ENCODE peak calls at places on chromosomes 11 and 22, in nine cellular contexts. D, K, X, O, L, Y, B, V and U are unnamed samples.

GRCh38 chr11:104870910-104871309 is 27.4 kb downstream of the CASP12 start:
- DNase-seq in K (no peak), X (no peak), B (no peak), Y (no peak), O (no peak), L (no peak), D (no peak), V (no peak), U (no peak)

GRCh38 chr22:38267086-38267485 is 5.7 kb downstream of the TMEM184B start:
- DNase-seq in V (no peak), B (no peak), X (no peak), Y (no peak), O (peak), L (no peak), D (peak), K (no peak), U (no peak)

GRCh38 chr22:42926768-42927167 is 69.7 kb upstream of the ARFGAP3 start:
- DNase-seq in V (peak), X (no peak), L (no peak), B (no peak), O (no peak), K (no peak), D (no peak), Y (no peak), U (no peak)

GRCh38 chr11:80227915-80228314 is 787.1 kb upstream of the TENM4 start:
- DNase-seq in K (no peak), D (no peak), Y (no peak), L (no peak), B (no peak), V (no peak), X (no peak), O (no peak), U (no peak)

GRCh38 chr11:114348200-114349191 is 51.8 kb downstream of the C11orf71 start:
- DNase-seq in Y (no peak), B (no peak), D (peak), X (peak), O (no peak), K (peak), V (no peak), L (peak), U (peak)

GRCh38 chr11:32297629-32298028 is 137.7 kb downstream of the WT1 start:
- DNase-seq in L (no peak), K (no peak), Y (no peak), O (no peak), D (peak), V (no peak), B (peak), X (peak), U (no peak)

GRCh38 chr11:118086913-118087768 is at the start of gene SMIM35:
- DNase-seq in V (no peak), X (no peak), D (no peak), K (no peak), B (no peak), Y (no peak), O (no peak), L (no peak), U (no peak)

GRCh38 chr22:36056980-36057379 is 28.4 kb upstream of the RBFOX2 start:
- DNase-seq in O (no peak), D (no peak), L (no peak), V (no peak), K (no peak), B (no peak), Y (no peak), X (peak), U (no peak)

GRCh38 chr11:76653674-76654309 is 16.8 kb downstream of the LRRC32 start:
- DNase-seq in L (peak), B (no peak), O (peak), V (no peak), X (no peak), K (no peak), Y (no peak), D (no peak), U (no peak)

GRCh38 chr11:20388096-20389055 is 860 bp downstream of the PRMT3 start:
- DNase-seq in Y (no peak), B (no peak), V (no peak), D (no peak), X (no peak), L (no peak), K (no peak), O (no peak), U (no peak)

GRCh38 chr11:58845342-58845741 is 838 bp upstream of the GLYATL2 start:
- DNase-seq in V (no peak), O (no peak), X (no peak), D (no peak), L (no peak), Y (no peak), B (no peak), K (no peak), U (no peak)

GRCh38 chr11:86575208-86575855 is 97.1 kb downstream of the ME3 start:
- DNase-seq in D (no peak), B (no peak), L (no peak), V (no peak), X (no peak), K (no peak), Y (no peak), O (no peak), U (no peak)

GRCh38 chr22:45631140-45631539 is 40.5 kb upstream of the ATXN10 start:
- DNase-seq in X (no peak), B (no peak), D (no peak), Y (peak), O (no peak), V (peak), K (peak), L (no peak), U (no peak)

GRCh38 chr22:47054231-47055072 is 292.0 kb downstream of the TBC1D22A start:
- DNase-seq in V (no peak), O (no peak), Y (no peak), D (no peak), B (no peak), K (no peak), L (no peak), X (no peak), U (no peak)

GRCh38 chr11:65078151-65078550 is 5.7 kb downstream of the CDCA5 start:
- DNase-seq in Y (peak), D (peak), X (peak), L (peak), B (peak), V (peak), O (no peak), K (peak), U (no peak)

GRCh38 chr22:44597616-44598015 is 99.6 kb upstream of the RTL6 start:
- DNase-seq in O (no peak), X (no peak), D (no peak), K (no peak), Y (no peak), B (no peak), L (no peak), V (no peak), U (no peak)

GRCh38 chr22:33380789-33381530 is 322.8 kb upstream of the SYN3 start:
- DNase-seq in Y (no peak), L (no peak), X (peak), B (peak), V (no peak), O (no peak), K (no peak), D (no peak), U (peak)

GRCh38 chr22:19178659-19179471 is at the start of gene SLC25A1:
- DNase-seq in K (peak), L (peak), D (peak), O (peak), B (peak), X (peak), V (peak), Y (peak), U (peak)

GRCh38 chr22:38026130-38027111 is 30.8 kb upstream of the PICK1 start:
- DNase-seq in X (no peak), B (no peak), V (no peak), D (no peak), L (no peak), O (no peak), Y (no peak), K (no peak), U (no peak)

GRCh38 chr22:29722587-29722986 is 2.8 kb downstream of the CABP7 start:
- DNase-seq in K (no peak), D (no peak), B (no peak), L (no peak), Y (no peak), O (no peak), X (no peak), V (peak), U (no peak)

GRCh38 chr11:126480410-126481302 is 125.2 kb downstream of the ST3GAL4 start:
- DNase-seq in Y (no peak), L (peak), B (peak), O (peak), K (peak), D (peak), X (peak), V (peak), U (peak)

GRCh38 chr11:111541209-111542061 is 915 bp downstream of the LAYN start:
- DNase-seq in X (peak), Y (peak), K (peak), L (peak), B (no peak), O (peak), D (peak), V (peak), U (no peak)

GRCh38 chr11:71420455-71421241 is 27.5 kb downstream of the DHCR7 start:
- DNase-seq in O (no peak), X (peak), D (peak), B (peak), Y (no peak), L (peak), K (peak), V (no peak), U (no peak)

GRCh38 chr11:47408598-47409439 is 429 bp downstream of the SLC39A13 start:
- DNase-seq in Y (no peak), K (no peak), X (peak), O (no peak), L (peak), V (peak), D (peak), B (peak), U (peak)

GRCh38 chr22:45292675-45293402 is 8.1 kb downstream of the UPK3A start:
- DNase-seq in Y (no peak), L (no peak), X (no peak), O (no peak), D (no peak), V (no peak), B (no peak), K (no peak), U (no peak)

GRCh38 chr11:27863637-27864036 is 163.4 kb upstream of the BDNF start:
- DNase-seq in L (no peak), O (no peak), B (no peak), K (no peak), Y (no peak), D (no peak), X (no peak), V (no peak), U (no peak)

GRCh38 chr11:47507868-47508594 is 44.9 kb downstream of the CELF1 start:
- DNase-seq in V (no peak), B (no peak), L (no peak), X (no peak), O (no peak), Y (no peak), D (no peak), K (no peak), U (no peak)

GRCh38 chr11:111634981-111635705 is 32.9 kb downstream of the SIK2 start:
- DNase-seq in V (no peak), O (no peak), K (no peak), D (peak), B (no peak), Y (no peak), L (no peak), X (peak), U (no peak)

GRCh38 chr22:36328635-36329216 is 59.0 kb downstream of the MYH9 start:
- DNase-seq in K (no peak), X (peak), V (no peak), B (peak), O (peak), L (peak), Y (no peak), D (peak), U (peak)

GRCh38 chr11:1640076-1640946 is 10.7 kb downstream of the KRTAP5-5 start:
- DNase-seq in X (peak), O (no peak), B (peak), D (no peak), Y (peak), K (peak), L (peak), V (no peak), U (no peak)

GRCh38 chr22:48890693-48891554 is 936.7 kb downstream of the BRD1 start:
- DNase-seq in L (no peak), D (no peak), K (peak), Y (no peak), B (no peak), V (peak), O (peak), X (no peak), U (no peak)

GRCh38 chr22:48891688-48892380 is 935.8 kb downstream of the BRD1 start:
- DNase-seq in B (no peak), L (no peak), O (no peak), V (peak), D (no peak), Y (no peak), K (no peak), X (no peak), U (no peak)

GRCh38 chr22:48893288-48894063 is 934.2 kb downstream of the BRD1 start:
- DNase-seq in K (no peak), D (no peak), Y (no peak), V (peak), X (no peak), O (no peak), B (no peak), L (no peak), U (no peak)

GRCh38 chr22:48894064-48894671 is 933.5 kb downstream of the BRD1 start:
- DNase-seq in K (peak), Y (no peak), O (no peak), V (peak), L (no peak), X (no peak), D (no peak), B (peak), U (no peak)

GRCh38 chr22:48892571-48893287 is 934.9 kb downstream of the BRD1 start:
- DNase-seq in L (no peak), B (no peak), D (no peak), X (no peak), V (peak), O (no peak), K (no peak), Y (no peak), U (no peak)
- H3K27ac ChIP-seq in L (no peak), B (no peak), D (no peak), X (no peak), V (no peak), O (no peak), K (no peak), Y (no peak), U (no peak)

DNA sequence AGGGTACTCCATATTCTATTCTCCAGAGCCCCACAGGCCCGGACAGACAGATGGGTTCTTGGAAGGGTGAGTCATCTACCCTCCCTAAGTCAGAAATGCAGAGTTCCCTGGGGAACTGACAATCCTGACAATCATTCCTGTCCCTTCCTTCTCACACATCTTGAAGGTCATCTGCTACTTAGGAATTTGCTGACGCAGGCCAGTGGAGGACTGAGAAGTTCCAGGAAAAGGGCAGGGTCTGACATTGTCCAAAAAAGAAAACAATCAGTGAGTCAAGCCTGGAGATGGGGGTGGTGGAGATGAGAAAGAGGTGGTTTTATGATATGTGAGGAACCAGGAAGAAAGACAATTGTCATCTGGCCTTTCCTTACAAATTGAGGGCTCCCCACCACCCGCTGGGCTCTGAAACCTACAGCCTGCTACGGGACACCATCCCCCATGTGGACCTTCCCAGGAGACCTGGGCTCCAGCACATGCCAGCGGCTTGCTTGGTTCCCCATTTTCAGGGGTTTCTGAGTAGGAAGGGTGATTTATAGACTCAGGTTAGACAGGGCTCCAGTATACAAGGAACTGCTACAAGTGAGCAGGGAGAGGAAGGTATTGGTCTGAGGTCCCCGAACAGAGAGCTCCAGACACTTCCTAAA is 12.9 kb downstream of the CD59 start:
- DNase-seq in Y (no peak), V (no peak), L (no peak), D (peak), K (no peak), X (peak), B (peak), O (no peak), U (no peak)
- H3K27ac ChIP-seq in Y (peak), V (peak), L (peak), D (peak), K (no peak), X (peak), B (peak), O (peak), U (peak)

GRCh38 chr11:34284836-34285235 is 73.0 kb downstream of the ABTB2 start:
- DNase-seq in K (no peak), D (no peak), X (no peak), L (no peak), Y (no peak), O (no peak), V (no peak), B (no peak), U (no peak)
- H3K27ac ChIP-seq in K (no peak), D (no peak), X (no peak), L (no peak), Y (no peak), O (no peak), V (no peak), B (no peak), U (no peak)

GRCh38 chr11:45213316-45213665 is 66.9 kb downstream of the PRDM11 start:
- DNase-seq in X (no peak), D (no peak), B (no peak), V (no peak), Y (no peak), L (no peak), O (no peak), K (no peak), U (no peak)

GRCh38 chr11:45213717-45214116 is 67.3 kb downstream of the PRDM11 start:
- DNase-seq in L (no peak), K (no peak), X (no peak), O (no peak), V (no peak), Y (no peak), B (no peak), D (no peak), U (no peak)

GRCh38 chr11:45210846-45211245 is 64.4 kb downstream of the PRDM11 start:
- DNase-seq in D (no peak), X (no peak), K (no peak), Y (no peak), O (no peak), B (no peak), L (no peak), V (no peak), U (no peak)

GRCh38 chr11:45211732-45212131 is 65.3 kb downstream of the PRDM11 start:
- DNase-seq in V (no peak), Y (no peak), B (no peak), D (no peak), X (no peak), K (no peak), L (no peak), O (no peak), U (no peak)

GRCh38 chr11:45212566-45213315 is 66.3 kb downstream of the PRDM11 start:
- DNase-seq in Y (no peak), L (no peak), O (no peak), K (peak), V (no peak), D (no peak), X (no peak), B (peak), U (no peak)
- H3K27ac ChIP-seq in Y (no peak), L (no peak), O (no peak), K (no peak), V (no peak), D (no peak), X (no peak), B (no peak), U (no peak)

GRCh38 chr11:17405232-17406005 is 17.0 kb upstream of the KCNJ11 start:
- DNase-seq in O (peak), X (peak), Y (peak), L (peak), D (no peak), B (peak), V (peak), K (peak), U (no peak)

GRCh38 chr11:17408026-17408425 is 19.6 kb upstream of the KCNJ11 start:
- DNase-seq in V (no peak), D (no peak), L (no peak), O (no peak), K (no peak), Y (peak), X (no peak), B (no peak), U (no peak)

GRCh38 chr11:17407575-17407974 is 19.1 kb upstream of the KCNJ11 start:
- DNase-seq in B (no peak), D (no peak), L (no peak), K (no peak), Y (peak), O (no peak), X (no peak), V (no peak), U (no peak)

GRCh38 chr11:17406818-17407149 is 18.3 kb upstream of the KCNJ11 start:
- DNase-seq in V (no peak), O (no peak), Y (peak), B (no peak), D (no peak), K (no peak), L (no peak), X (no peak), U (no peak)

DNA sequence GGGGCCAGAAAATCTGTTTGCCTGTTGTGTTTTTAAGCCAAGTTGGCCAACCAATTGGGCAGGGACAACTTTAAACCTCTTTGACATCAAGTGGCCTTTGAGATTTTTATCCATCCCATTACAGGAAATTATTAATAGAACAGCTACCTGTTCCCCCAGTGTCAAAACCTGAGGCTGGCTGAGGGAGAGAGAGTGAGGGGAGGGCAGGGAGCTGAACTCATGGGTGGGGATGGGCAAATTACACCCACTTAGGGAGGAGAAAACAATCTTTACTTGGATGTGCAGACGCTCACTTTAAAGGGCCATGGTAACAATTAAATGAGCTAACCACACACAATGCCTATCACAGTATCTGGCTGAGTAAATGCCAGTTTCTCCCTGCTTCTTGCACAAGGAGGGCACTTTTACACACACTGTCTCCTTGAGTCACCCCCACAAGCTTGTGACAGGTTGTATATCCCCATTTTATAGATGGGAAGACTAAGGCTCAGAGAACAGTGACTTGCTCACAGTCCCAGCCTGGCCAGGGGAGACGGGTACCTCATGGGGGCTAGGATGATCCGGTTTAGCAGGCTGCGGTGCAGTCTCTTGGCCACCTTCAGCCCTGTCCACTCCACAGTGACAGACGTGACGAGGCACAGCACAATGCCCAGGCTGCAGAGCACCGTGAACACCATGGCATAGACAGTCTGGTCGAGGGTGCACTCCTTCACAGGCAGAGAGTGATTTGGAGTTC is 17.8 kb upstream of the KCNJ11 start:
- DNase-seq in X (no peak), Y (peak), B (no peak), O (no peak), V (peak), D (no peak), K (no peak), L (no peak), U (no peak)
- H3K27ac ChIP-seq in X (no peak), Y (peak), B (peak), O (peak), V (peak), D (no peak), K (no peak), L (peak), U (no peak)

DNA sequence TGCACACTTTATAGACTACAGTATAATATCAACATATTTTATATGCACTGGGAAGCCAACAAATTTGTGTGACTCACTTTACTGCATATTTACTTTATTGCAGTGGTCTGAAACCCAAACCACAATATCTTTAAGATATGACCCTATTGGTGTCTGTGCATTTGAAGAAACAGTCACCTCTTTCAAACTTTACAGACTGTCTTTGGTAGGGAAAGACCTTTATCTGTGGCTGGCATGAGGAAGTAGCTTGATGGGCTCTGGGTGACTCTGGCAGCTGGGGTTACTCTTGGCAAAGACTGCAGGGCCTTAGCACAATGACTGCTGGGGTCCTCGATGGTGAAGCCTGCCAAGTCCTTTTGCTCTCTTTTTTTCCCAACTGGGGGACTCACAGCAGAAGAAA is 21.3 kb upstream of the ABTB2 start:
- DNase-seq in D (no peak), L (no peak), K (no peak), O (no peak), Y (no peak), B (no peak), X (peak), V (no peak), U (no peak)
- H3K27ac ChIP-seq in D (no peak), L (no peak), K (no peak), O (no peak), Y (no peak), B (no peak), X (no peak), V (no peak), U (peak)